ENCODE peak calls at places on chromosomes 16 and 17, in ten cellular contexts. K, J, M, V, L, F, H, C, D and T are unnamed samples.

GRCh38 chr17:78185981-78186688 is 717 bp downstream of the TK1 start:
- DNase-seq in H (no peak), M (peak), C (no peak), D (no peak), F (peak), K (no peak), J (no peak), V (no peak), L (no peak), T (no peak)

GRCh38 chr16:3645504-3646347 is 8.8 kb upstream of the DNASE1 start:
- DNase-seq in J (no peak), L (no peak), M (no peak), V (no peak), F (no peak), D (peak), H (no peak), K (no peak), C (no peak), T (no peak)

GRCh38 chr16:539901-540530 is 12.5 kb downstream of the CAPN15 start:
- DNase-seq in V (no peak), L (no peak), M (no peak), C (no peak), K (no peak), H (no peak), F (no peak), D (no peak), J (no peak), T (no peak)

GRCh38 chr17:828761-829160 is 46.6 kb downstream of the MRM3 start:
- DNase-seq in J (no peak), K (no peak), V (no peak), H (no peak), L (no peak), C (no peak), F (no peak), M (peak), D (no peak), T (no peak)

GRCh38 chr16:1108299-1109252 is 12.5 kb upstream of the C1QTNF8 start:
- DNase-seq in L (no peak), J (no peak), C (no peak), V (no peak), K (no peak), H (no peak), D (peak), M (peak), F (peak), T (peak)

GRCh38 chr17:802901-803881 is 21.0 kb downstream of the MRM3 start:
- DNase-seq in M (no peak), D (peak), V (no peak), L (no peak), J (no peak), H (no peak), K (no peak), F (no peak), C (no peak), T (no peak)

GRCh38 chr16:884232-884631 is 83.7 kb upstream of the GNG13 start:
- DNase-seq in F (no peak), D (no peak), C (no peak), J (no peak), K (no peak), L (no peak), M (no peak), V (no peak), H (no peak), T (no peak)

GRCh38 chr16:85474808-85475207 is 138.3 kb upstream of the GSE1 start:
- DNase-seq in L (no peak), K (no peak), F (no peak), D (no peak), V (no peak), M (no peak), H (no peak), C (no peak), J (no peak), T (no peak)

GRCh38 chr16:68823401-68823800 is 19.9 kb upstream of the TANGO6 start:
- DNase-seq in K (no peak), C (peak), H (no peak), D (no peak), J (no peak), L (peak), F (no peak), M (peak), V (no peak), T (no peak)

GRCh38 chr16:74521691-74522090 is 85.2 kb downstream of the GLG1 start:
- DNase-seq in L (peak), V (no peak), M (peak), F (no peak), K (no peak), C (peak), D (no peak), H (no peak), J (no peak), T (no peak)

GRCh38 chr17:6843241-6843890 is 11.8 kb upstream of the TEKT1 start:
- DNase-seq in H (no peak), V (peak), F (no peak), K (no peak), L (peak), C (peak), M (peak), D (no peak), J (no peak), T (peak)

GRCh38 chr16:61042736-61043135 is 993.5 kb downstream of the CDH8 start:
- DNase-seq in H (no peak), M (no peak), F (no peak), K (no peak), D (no peak), L (no peak), C (no peak), V (no peak), J (peak), T (no peak)

GRCh38 chr16:10835281-10835931 is 16.8 kb upstream of the TVP23A start:
- DNase-seq in D (peak), H (no peak), M (no peak), J (no peak), C (no peak), F (no peak), V (peak), K (peak), L (no peak), T (no peak)

GRCh38 chr17:78379134-78379497 is 667 bp downstream of the PGS1 start:
- DNase-seq in L (no peak), D (no peak), J (no peak), H (no peak), F (no peak), C (no peak), V (no peak), M (peak), K (no peak), T (no peak)

GRCh38 chr17:14201595-14201994 is 35.1 kb downstream of the CDRT15 start:
- DNase-seq in M (no peak), H (peak), L (no peak), C (no peak), J (no peak), F (no peak), K (no peak), D (no peak), V (no peak), T (no peak)

GRCh38 chr16:3282103-3282746 is 1.1 kb upstream of the ZNF263 start:
- DNase-seq in H (no peak), C (no peak), L (no peak), M (no peak), J (peak), F (no peak), V (no peak), K (no peak), D (no peak), T (peak)

GRCh38 chr16:9647981-9648701 is 534.1 kb downstream of the GRIN2A start:
- DNase-seq in F (no peak), V (peak), H (no peak), K (no peak), C (peak), J (peak), M (peak), D (no peak), L (no peak), T (peak)

GRCh38 chr17:144936-145670 is 7.7 kb downstream of the SCGB1C2 start:
- DNase-seq in H (no peak), D (peak), K (no peak), V (no peak), F (peak), J (peak), L (no peak), C (no peak), M (no peak), T (no peak)

GRCh38 chr16:85996843-85997242 is 97.9 kb downstream of the IRF8 start:
- DNase-seq in C (no peak), H (no peak), F (no peak), J (no peak), K (no peak), D (peak), V (no peak), L (no peak), M (no peak), T (no peak)

GRCh38 chr16:12323007-12323699 is 346.6 kb downstream of the SNX29 start:
- DNase-seq in L (no peak), F (no peak), K (peak), D (no peak), J (no peak), H (no peak), M (peak), C (no peak), V (no peak), T (no peak)

GRCh38 chr16:84367750-84368320 is 503 bp upstream of the ATP2C2 start:
- DNase-seq in C (no peak), V (no peak), L (no peak), M (no peak), K (no peak), F (no peak), D (no peak), H (no peak), J (no peak), T (no peak)

GRCh38 chr17:49527927-49528651 is 33.0 kb downstream of the NGFR start:
- DNase-seq in D (peak), H (no peak), F (no peak), J (no peak), L (no peak), K (no peak), C (no peak), V (no peak), M (no peak), T (no peak)

GRCh38 chr17:82217530-82218204 is 5.0 kb upstream of the CCDC57 start:
- DNase-seq in K (no peak), H (no peak), F (peak), M (peak), C (peak), L (no peak), V (peak), D (peak), J (no peak), T (no peak)

GRCh38 chr16:24124291-24124690 is 131.8 kb upstream of the CACNG3 start:
- DNase-seq in F (no peak), K (no peak), C (no peak), M (no peak), L (no peak), D (no peak), V (no peak), H (no peak), J (no peak), T (no peak)

GRCh38 chr17:4004517-4005295 is 40.5 kb upstream of the ATP2A3 start:
- DNase-seq in C (no peak), D (peak), F (peak), J (peak), V (peak), H (peak), L (no peak), M (no peak), K (peak), T (peak)

GRCh38 chr17:8696951-8697745 is 47.5 kb downstream of the CCDC42 start:
- DNase-seq in C (no peak), H (no peak), L (peak), M (no peak), V (no peak), F (no peak), K (no peak), D (peak), J (no peak), T (no peak)

GRCh38 chr17:7844292-7845154 is 10.3 kb upstream of the TMEM88 start:
- DNase-seq in H (peak), V (peak), F (peak), L (no peak), J (peak), M (peak), D (peak), K (peak), C (peak), T (peak)

GRCh38 chr17:50953831-50954601 is 87.9 kb upstream of the TOB1 start:
- DNase-seq in F (peak), K (no peak), C (no peak), V (peak), D (no peak), J (peak), H (no peak), M (no peak), L (peak), T (peak)

GRCh38 chr16:78503501-78504110 is 404.2 kb downstream of the WWOX start:
- DNase-seq in L (no peak), J (peak), M (peak), C (peak), D (no peak), V (peak), F (no peak), H (peak), K (no peak), T (peak)

GRCh38 chr17:4968166-4968915 is 724 bp upstream of the SPAG7 start:
- DNase-seq in L (no peak), V (no peak), H (no peak), D (no peak), F (no peak), M (peak), J (peak), C (no peak), K (no peak), T (peak)

GRCh38 chr17:32289454-32289853 is 23.8 kb downstream of the RHBDL3 start:
- DNase-seq in M (no peak), C (no peak), K (no peak), L (no peak), J (no peak), H (no peak), D (no peak), F (no peak), V (no peak), T (no peak)

GRCh38 chr17:27762527-27763305 is 37.6 kb downstream of the NOS2 start:
- DNase-seq in L (no peak), H (no peak), K (no peak), C (no peak), F (no peak), V (no peak), M (no peak), D (no peak), J (peak), T (no peak)

GRCh38 chr16:89785523-89786155 is 30.8 kb downstream of the FANCA start:
- DNase-seq in V (no peak), M (no peak), F (no peak), H (no peak), C (no peak), K (no peak), J (no peak), D (no peak), L (no peak), T (no peak)

GRCh38 chr17:76188213-76189060 is 47.4 kb upstream of the FOXJ1 start:
- DNase-seq in C (no peak), M (no peak), K (no peak), L (no peak), H (no peak), D (no peak), V (no peak), F (no peak), J (no peak), T (no peak)

GRCh38 chr16:21244798-21245197 is 11.3 kb downstream of the ANKS4B start:
- DNase-seq in K (no peak), L (no peak), H (no peak), C (no peak), V (no peak), J (no peak), M (no peak), F (no peak), D (no peak), T (no peak)